ENCODE peak calls at places on chromosome 7, in six cellular contexts. G is left ventricle myocardium inferior, F is HepG2, L is NCI-H460, R is caudate nucleus, M is AG08396. H is an unnamed sample.

GRCh38 chr7:150800576-150801241 is at the start of gene TMEM176A:
- DNase-seq in G (no peak), F (no peak), L (no peak), R (no peak), M (no peak), H (no peak)

GRCh38 chr7:133530682-133531081 is 277.8 kb downstream of the EXOC4 start:
- DNase-seq in G (no peak), F (no peak), L (no peak), R (no peak), M (no peak), H (peak)

GRCh38 chr7:156124356-156124755 is 312.1 kb upstream of the SHH start:
- DNase-seq in G (no peak), F (no peak), L (no peak), R (no peak), M (no peak), H (no peak)

GRCh38 chr7:127231415-127231814 is 21.3 kb downstream of the GRM8 start:
- DNase-seq in G (no peak), F (no peak), L (no peak), R (no peak), M (no peak), H (no peak)

GRCh38 chr7:135359633-135360032 is 126.0 kb downstream of the STRA8 start:
- DNase-seq in G (no peak), F (no peak), L (no peak), R (no peak), M (no peak), H (no peak)

GRCh38 chr7:110775046-110775445 is 315.9 kb upstream of the LRRN3 start:
- DNase-seq in G (no peak), F (no peak), L (no peak), R (no peak), M (no peak), H (no peak)

GRCh38 chr7:76008156-76008687 is 13.8 kb upstream of the TMEM120A start:
- DNase-seq in G (no peak), F (no peak), L (no peak), R (no peak), M (no peak), H (no peak)

GRCh38 chr7:131948434-131949053 is 392.1 kb upstream of the PODXL start:
- DNase-seq in G (peak), F (peak), L (no peak), R (no peak), M (no peak), H (no peak)

H was measured in LNCaP clone FGC.